ENCODE peak calls at places on chromosomes 1 and 21, in four cellular contexts. N is HEK293T; U is activated T-helper 2 cell treated with anti-CD3 and anti-CD28 coated beads, Interferon-gamma antibody, Interleukin-2, Interleukin-4, amounts not matched to agents 10 μg/mL and 5 μg/mL and 100 μg/mL, durations not matched to agents 14 hours and 24 hours and 36 hours; X is stimulated activated CD4-positive, alpha-beta T cell treated with anti-CD3 and anti-CD28 coated beads, Interleukin-4, amount 100 ng/mL, for 1 hour. T is an unnamed sample.

GRCh38 chr1:19096036-19096833 is 113.8 kb downstream of the UBR4 start:
- DNase-seq in N (peak; percentile 21), U (no peak), X (no peak), T (peak; percentile 13)

GRCh38 chr1:15691434-15692032 is 7.4 kb downstream of the PLEKHM2 start:
- DNase-seq in N (no peak), U (no peak), X (no peak), T (no peak)

GRCh38 chr21:40707271-40707670 is 139.7 kb downstream of the DSCAM start:
- DNase-seq in N (no peak), U (no peak), X (no peak), T (no peak)

GRCh38 chr1:108125312-108126138 is 74.6 kb downstream of the SLC25A24 start:
- DNase-seq in N (peak; percentile 85), U (peak; percentile 43), X (peak; percentile 47), T (peak; percentile 57)

GRCh38 chr1:91884459-91885290 is 1.3 kb downstream of the TGFBR3 start:
- DNase-seq in N (no peak), U (peak; percentile 35), X (peak; percentile 40), T (peak; percentile 7)

GRCh38 chr1:7539772-7540175 is 231.3 kb upstream of the VAMP3 start:
- DNase-seq in N (peak; percentile 57), U (peak; percentile 18), X (no peak), T (peak; percentile 65)

GRCh38 chr1:10677508-10678364 is 118.7 kb downstream of the CASZ1 start:
- DNase-seq in N (no peak), U (no peak), X (no peak), T (no peak)

GRCh38 chr1:2163205-2163604 is 31.4 kb downstream of the FAAP20 start:
- DNase-seq in N (no peak), U (no peak), X (no peak), T (no peak)

GRCh38 chr1:68051475-68051874 is 1.0 kb upstream of the DIRAS3 start:
- DNase-seq in N (no peak), U (no peak), X (no peak), T (peak; percentile 44)

GRCh38 chr1:205077934-205078311 is 6.3 kb downstream of the TMEM81 start:
- DNase-seq in N (no peak), U (no peak), X (no peak), T (no peak)

GRCh38 chr1:226722240-226722900 is 16.7 kb downstream of the ITPKB start:
- DNase-seq in N (no peak), U (no peak), X (no peak), T (no peak)

GRCh38 chr1:201732351-201732750 is 96.6 kb upstream of the IPO9 start:
- DNase-seq in N (no peak), U (no peak), X (no peak), T (no peak)

GRCh38 chr1:51410568-51411460 is 80.5 kb upstream of the TTC39A start:
- DNase-seq in N (no peak), U (no peak), X (no peak), T (no peak)

GRCh38 chr1:5198328-5198727 is 543.9 kb downstream of the AJAP1 start:
- DNase-seq in N (no peak), U (no peak), X (no peak), T (no peak)

GRCh38 chr1:82978461-82979324 is 1020.2 kb downstream of the TTLL7 start:
- DNase-seq in N (no peak), U (no peak), X (no peak), T (no peak)

GRCh38 chr1:161932668-161933067 is 91.0 kb downstream of the OLFML2B start:
- DNase-seq in N (no peak), U (no peak), X (no peak), T (no peak)

GRCh38 chr1:186404454-186405051 is 28.9 kb downstream of the ODR4 start:
- DNase-seq in N (peak; percentile 67), U (no peak), X (no peak), T (no peak)

GRCh38 chr1:165988817-165989216 is 161.4 kb downstream of the UCK2 start:
- DNase-seq in N (no peak), U (no peak), X (no peak), T (no peak)

GRCh38 chr1:60765204-60765603 is 317.2 kb upstream of the NFIA start:
- DNase-seq in N (peak; percentile 65), U (no peak), X (no peak), T (peak; percentile 26)

GRCh38 chr1:210726621-210727020 is 397.9 kb downstream of the HHAT start:
- DNase-seq in N (peak; percentile 52), U (no peak), X (peak; percentile 8), T (no peak)

GRCh38 chr1:31931241-31932225 is 6.6 kb downstream of the PTP4A2 start:
- DNase-seq in N (no peak), U (no peak), X (no peak), T (no peak)

GRCh38 chr1:206703647-206704046 is 18.9 kb downstream of the MAPKAPK2 start:
- DNase-seq in N (no peak), U (peak; percentile 50), X (peak; percentile 38), T (no peak)

GRCh38 chr1:94048413-94049164 is 72.4 kb downstream of the ABCA4 start:
- DNase-seq in N (no peak), U (no peak), X (no peak), T (no peak)

GRCh38 chr1:92804721-92805169 is 19.8 kb upstream of the EVI5 start:
- DNase-seq in N (peak; percentile 81), U (peak; percentile 13), X (no peak), T (peak; percentile 17)

GRCh38 chr1:23473037-23473800 is 10.8 kb downstream of the ASAP3 start:
- DNase-seq in N (no peak), U (no peak), X (no peak), T (no peak)

GRCh38 chr21:36388835-36389234 is 3.6 kb downstream of the CHAF1B start:
- DNase-seq in N (peak; percentile 27), U (no peak), X (no peak), T (no peak)

GRCh38 chr1:28640766-28641165 is 2.1 kb downstream of the TAF12 start:
- DNase-seq in N (no peak), U (no peak), X (peak; percentile 17), T (no peak)

GRCh38 chr21:42427809-42428419 is 24.2 kb downstream of the UBASH3A start:
- DNase-seq in N (no peak), U (no peak), X (no peak), T (no peak)

GRCh38 chr1:233025156-233025555 is 74.7 kb downstream of the NTPCR start:
- DNase-seq in N (peak; percentile 55), U (no peak), X (peak; percentile 4), T (peak; percentile 71)

GRCh38 chr1:204454476-204454875 is 40.1 kb downstream of the PIK3C2B start:
- DNase-seq in N (no peak), U (no peak), X (no peak), T (no peak)

GRCh38 chr1:226548281-226549093 is at the start of gene STUM:
- DNase-seq in N (peak; percentile 74), U (no peak), X (peak; percentile 19), T (peak; percentile 40)

T was measured in BE2C.